ENCODE peak calls at places on chromosomes 13 and 19, in six cellular contexts. K is fibroblast of lung, W is lower lobe of right lung, R is AG04449, D is BJ, Z is Caco-2. Q is an unnamed sample.

GRCh38 chr19:33621811-33622504 is at the start of gene CHST8:
- DNase-seq in Z (peak; percentile 55), K (peak; percentile 44), R (no peak), W (no peak), D (no peak), Q (no peak)

GRCh38 chr13:107462501-107462900 is 752.8 kb downstream of the LIG4 start:
- DNase-seq in K (no peak), R (no peak), Z (no peak), D (no peak), W (no peak), Q (no peak)

GRCh38 chr19:802497-802887 is 5.2 kb downstream of the PTBP1 start:
- DNase-seq in W (no peak), Z (no peak), R (no peak), K (peak; percentile 41), D (no peak), Q (no peak)

GRCh38 chr19:38361633-38362075 is 12.7 kb upstream of the PSMD8 start:
- DNase-seq in R (no peak), K (peak; percentile 71), W (peak; percentile 87), Z (peak; percentile 94), D (no peak), Q (no peak)

GRCh38 chr13:108313382-108313781 is 43.9 kb downstream of the TNFSF13B start:
- DNase-seq in W (no peak), R (no peak), Z (no peak), K (no peak), D (no peak), Q (no peak)

GRCh38 chr13:22517544-22517943 is 663.2 kb upstream of the SGCG start:
- DNase-seq in W (no peak), Z (no peak), R (no peak), K (no peak), D (no peak), Q (no peak)

GRCh38 chr19:37941820-37942515 is 35.0 kb downstream of the SIPA1L3 start:
- DNase-seq in K (no peak), Z (peak; percentile 94), R (no peak), W (no peak), D (no peak), Q (no peak)

GRCh38 chr19:12872941-12873890 is 8.0 kb downstream of the DNASE2 start:
- DNase-seq in Z (peak; percentile 84), W (peak; percentile 83), D (peak; percentile 22), K (peak; percentile 3), R (no peak), Q (no peak)

GRCh38 chr19:4713384-4713951 is 10.2 kb downstream of the DPP9 start:
- DNase-seq in W (no peak), Z (no peak), D (peak; percentile 77), K (peak; percentile 100), R (peak; percentile 33), Q (peak; percentile 83)

GRCh38 chr19:8352134-8352827 is 9.2 kb upstream of the KANK3 start:
- DNase-seq in Z (no peak), D (no peak), K (peak; percentile 34), R (no peak), W (no peak), Q (no peak)

GRCh38 chr19:47741544-47742125 is 3.7 kb upstream of the NOP53 start:
- DNase-seq in W (no peak), D (no peak), R (no peak), K (no peak), Z (no peak), Q (no peak)

GRCh38 chr19:13100031-13100588 is 2.5 kb downstream of the LYL1 start:
- DNase-seq in R (no peak), Z (no peak), K (peak; percentile 32), D (no peak), W (no peak), Q (no peak)

GRCh38 chr13:42035905-42036521 is 12.4 kb upstream of the DGKH start:
- DNase-seq in Z (no peak), W (no peak), D (no peak), R (no peak), K (no peak), Q (no peak)

GRCh38 chr13:73991384-73991783 is 142.8 kb downstream of the KLF12 start:
- DNase-seq in Z (no peak), D (no peak), K (no peak), R (no peak), W (no peak), Q (no peak)

GRCh38 chr13:28718186-28718537 is 608 bp downstream of the SLC46A3 start:
- DNase-seq in D (no peak), Z (no peak), W (no peak), R (no peak), K (peak; percentile 3), Q (no peak)

GRCh38 chr19:55596304-55596703 is 3.0 kb downstream of the FIZ1 start:
- DNase-seq in R (no peak), Z (no peak), W (no peak), D (no peak), K (no peak), Q (no peak)

GRCh38 chr19:55597493-55597892 is 1.8 kb downstream of the FIZ1 start:
- DNase-seq in K (no peak), R (no peak), D (no peak), W (peak; percentile 54), Z (no peak), Q (no peak)

GRCh38 chr19:55599468-55600335 is at the start of the genes FIZ1 and ZNF524:
- DNase-seq in K (peak; percentile 98), D (peak; percentile 92), R (peak; percentile 88), W (peak; percentile 97), Z (peak; percentile 99), Q (peak; percentile 97)

GRCh38 chr19:55598719-55599467 is 424 bp downstream of the FIZ1 start:
- DNase-seq in W (peak; percentile 93), Z (peak; percentile 95), R (peak; percentile 74), K (peak; percentile 87), D (peak; percentile 79), Q (peak; percentile 90)

DNA sequence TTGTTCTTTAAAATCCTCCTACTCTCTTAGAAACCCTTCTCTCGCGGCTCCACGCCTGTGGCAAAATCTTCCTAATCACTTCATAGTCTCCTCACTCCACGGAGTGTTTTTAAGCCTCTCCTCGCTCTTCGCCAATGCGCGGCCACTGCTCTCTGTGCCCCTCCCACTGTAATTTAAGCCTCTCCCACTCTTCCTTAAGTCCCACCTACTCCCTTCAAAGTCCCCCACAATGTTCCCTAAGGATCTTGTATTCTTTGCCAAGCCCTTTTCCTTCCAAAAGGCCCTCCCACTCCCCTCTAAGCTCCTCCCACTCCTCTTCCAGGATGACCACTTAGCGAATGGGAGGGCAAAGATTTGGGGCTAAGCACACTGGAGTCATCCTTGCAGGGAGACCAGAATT is 1.3 kb downstream of the FIZ1 start:
- DNase-seq in Z (no peak), W (no peak), R (no peak), K (no peak), D (no peak), Q (no peak)
- TF ChIP-seq CTCF in Z (no peak), W (no peak), R (no peak), K (no peak), D (no peak), Q (no peak)

GRCh38 chr19:43720936-43721335 is 5.1 kb downstream of the IRGC start:
- DNase-seq in D (no peak), W (no peak), K (no peak), R (no peak), Z (no peak), Q (no peak)

GRCh38 chr19:43725468-43725867 is 9.6 kb downstream of the IRGC start:
- DNase-seq in W (no peak), D (no peak), Z (no peak), K (no peak), R (no peak), Q (no peak)

GRCh38 chr19:43721469-43722048 is 5.7 kb downstream of the IRGC start:
- DNase-seq in D (no peak), Z (no peak), K (no peak), R (no peak), W (no peak), Q (no peak)

GRCh38 chr19:43724896-43725295 is 9.0 kb downstream of the IRGC start:
- DNase-seq in W (no peak), R (no peak), Z (no peak), K (no peak), D (no peak), Q (no peak)

GRCh38 chr19:43723588-43723987 is 7.7 kb downstream of the IRGC start:
- DNase-seq in D (no peak), W (no peak), R (no peak), Z (no peak), K (no peak), Q (no peak)
- TF ChIP-seq CTCF in D (peak; percentile 26), W (peak; percentile 30), R (no peak), Z (no peak), K (peak; percentile 30), Q (peak; percentile 28)

GRCh38 chr19:15862444-15862843 is 35.4 kb downstream of the CYP4F2 start:
- DNase-seq in R (no peak), W (no peak), D (no peak), Z (no peak), K (no peak), Q (no peak)

GRCh38 chr19:15866646-15867045 is 31.2 kb downstream of the CYP4F2 start:
- DNase-seq in D (no peak), R (no peak), W (no peak), K (no peak), Z (no peak), Q (no peak)

GRCh38 chr19:15863272-15863671 is 34.6 kb downstream of the CYP4F2 start:
- DNase-seq in W (no peak), K (no peak), Z (no peak), D (no peak), R (no peak), Q (no peak)

GRCh38 chr19:15860522-15860921 is 37.4 kb downstream of the CYP4F2 start:
- DNase-seq in R (no peak), D (no peak), Z (no peak), K (no peak), W (no peak), Q (no peak)

DNA sequence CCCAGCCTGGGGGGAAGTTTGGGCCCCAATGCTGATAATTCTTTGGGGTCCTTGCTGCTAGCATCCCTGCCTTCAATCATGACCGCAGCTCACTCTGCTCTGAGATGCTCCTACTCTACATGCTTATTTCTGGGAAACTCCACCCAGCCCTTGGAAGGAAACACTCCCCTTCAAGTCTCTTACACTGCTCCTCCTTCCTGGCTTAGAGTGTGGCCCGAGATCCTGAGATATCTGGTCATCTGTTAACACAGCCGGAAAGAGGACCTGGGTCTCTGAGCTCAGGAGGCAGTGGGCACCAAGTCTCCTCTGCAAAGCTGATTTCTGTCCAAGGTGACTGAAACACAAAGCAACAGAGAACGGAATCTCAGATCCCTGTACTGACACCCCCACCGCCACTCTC is 33.0 kb downstream of the CYP4F2 start:
- DNase-seq in R (no peak), D (no peak), Z (no peak), K (no peak), W (no peak), Q (no peak)
- TF ChIP-seq CTCF in R (no peak), D (no peak), Z (no peak), K (no peak), W (no peak), Q (no peak)

DNA sequence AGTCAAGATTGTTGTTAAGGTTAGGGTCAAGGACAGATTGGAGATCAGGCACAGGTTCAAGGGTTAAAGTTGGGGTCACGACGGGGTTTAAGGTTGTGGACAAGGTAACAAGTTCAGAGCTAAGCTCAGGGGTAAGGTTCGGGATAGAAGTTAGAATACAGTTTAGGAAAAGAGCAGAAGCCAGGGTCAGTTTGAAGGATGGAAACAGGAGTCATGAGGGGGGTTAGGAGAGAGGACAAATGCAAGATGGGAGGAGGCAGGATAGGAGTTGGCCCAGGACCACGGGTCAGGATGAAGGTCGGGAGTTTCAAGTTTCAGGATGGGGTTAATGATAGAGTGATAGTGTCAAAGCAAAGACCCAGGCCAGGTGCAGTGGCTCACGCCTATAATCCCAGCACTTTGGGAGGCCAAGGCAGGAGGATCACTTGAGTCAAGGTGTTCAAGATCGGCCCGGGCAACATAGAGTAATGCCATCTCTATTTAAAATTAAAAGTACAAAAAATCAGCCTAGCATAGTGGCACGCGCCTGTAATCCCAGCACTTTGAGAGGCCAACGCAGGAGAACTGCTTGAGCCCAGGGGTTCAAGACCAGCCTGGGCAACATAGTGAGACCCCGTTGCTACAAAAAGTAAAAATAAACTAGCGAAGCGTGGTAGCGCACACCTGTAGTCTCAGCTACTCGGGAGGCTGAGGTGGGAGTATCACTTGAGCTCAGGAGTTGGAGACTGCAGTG is 7.7 kb downstream of the NPHS1 start:
- DNase-seq in Z (no peak), K (no peak), D (no peak), R (no peak), W (no peak), Q (no peak)
- TF ChIP-seq CTCF in Z (no peak), K (no peak), D (no peak), R (no peak), W (no peak), Q (no peak)